ENCODE peak calls at places on chromosomes 6 and 20, in eight cellular contexts. F is naive thymus-derived CD8-positive, alpha-beta T cell; M is BJ; I is NCI-H446 treated with DMSO at 0.1 percent for 48 hours; U is left cardiac atrium; J is NCI-H460; E is uterus; L is iris pigment epithelial cell. O is an unnamed sample.

GRCh38 chr6:135909737-135910387 is 58.4 kb downstream of the PDE7B start:
- DNase-seq in U (peak), F (peak), M (no peak), E (no peak), J (peak), L (peak), I (no peak), O (no peak)

GRCh38 chr20:610130-611046 is at the start of gene TCF15:
- DNase-seq in M (no peak), J (no peak), U (peak), I (peak), E (no peak), L (peak), F (no peak), O (no peak)

GRCh38 chr20:63705232-63706026 is 2.3 kb downstream of the ARFRP1 start:
- DNase-seq in M (no peak), J (no peak), I (no peak), F (no peak), L (no peak), E (no peak), U (no peak), O (no peak)

GRCh38 chr20:62477669-62478450 is 2.1 kb upstream of the GATA5 start:
- DNase-seq in F (no peak), L (no peak), M (no peak), E (no peak), U (no peak), J (no peak), I (no peak), O (no peak)

GRCh38 chr6:38068854-38069253 is 249.3 kb downstream of the ZFAND3 start:
- DNase-seq in L (no peak), U (no peak), E (no peak), F (no peak), I (peak), M (no peak), J (no peak), O (no peak)

GRCh38 chr6:49339096-49339495 is 124.0 kb downstream of the MMUT start:
- DNase-seq in F (no peak), L (no peak), E (no peak), U (no peak), J (no peak), M (no peak), I (no peak), O (no peak)

GRCh38 chr6:13724174-13724573 is 12.5 kb upstream of the RANBP9 start:
- DNase-seq in L (no peak), F (no peak), J (no peak), I (no peak), M (no peak), E (no peak), U (no peak), O (no peak)

GRCh38 chr6:4804095-4804494 is 27.9 kb downstream of the CDYL start:
- DNase-seq in E (no peak), F (no peak), I (no peak), J (no peak), L (peak), M (no peak), U (no peak), O (no peak)

GRCh38 chr6:98695076-98695816 is 139.1 kb upstream of the POU3F2 start:
- DNase-seq in L (no peak), M (no peak), J (no peak), I (peak), U (no peak), E (no peak), F (no peak), O (no peak)

GRCh38 chr6:37994238-37994637 is 174.7 kb downstream of the ZFAND3 start:
- DNase-seq in M (no peak), J (no peak), U (no peak), E (no peak), L (peak), I (no peak), F (no peak), O (no peak)

GRCh38 chr6:109237986-109238329 is 142.7 kb downstream of the CEP57L1 start:
- DNase-seq in L (no peak), J (no peak), I (no peak), U (no peak), M (no peak), F (no peak), E (no peak), O (no peak)

GRCh38 chr6:44226368-44227137 is 3.2 kb downstream of the SLC29A1 start:
- DNase-seq in U (no peak), M (no peak), I (no peak), E (peak), L (no peak), J (no peak), F (no peak), O (no peak)

GRCh38 chr6:70398783-70399730 is 14.3 kb upstream of the FAM135A start:
- DNase-seq in F (no peak), U (no peak), I (no peak), L (peak), J (no peak), E (no peak), M (no peak), O (no peak)

GRCh38 chr6:148650941-148651540 is 95.8 kb upstream of the UST start:
- DNase-seq in J (no peak), E (no peak), F (no peak), I (no peak), L (no peak), U (no peak), M (no peak), O (no peak)

GRCh38 chr6:35209622-35210289 is 4.0 kb upstream of the SCUBE3 start:
- DNase-seq in L (no peak), M (no peak), J (no peak), U (no peak), F (no peak), E (no peak), I (no peak), O (no peak)

GRCh38 chr20:33575302-33575701 is 85.4 kb downstream of the CBFA2T2 start:
- DNase-seq in U (no peak), F (no peak), J (no peak), M (no peak), E (no peak), I (peak), L (no peak), O (no peak)

GRCh38 chr6:16514249-16514648 is 247.0 kb downstream of the ATXN1 start:
- DNase-seq in L (peak), I (no peak), E (no peak), U (no peak), F (no peak), M (no peak), J (peak), O (no peak)

GRCh38 chr6:45718901-45719300 is 296.8 kb downstream of the CLIC5 start:
- DNase-seq in E (no peak), J (no peak), F (no peak), L (no peak), M (no peak), I (no peak), U (no peak), O (no peak)

GRCh38 chr6:139380611-139381010 is 6.2 kb upstream of the CITED2 start:
- DNase-seq in I (no peak), U (no peak), F (no peak), M (no peak), J (no peak), L (no peak), E (no peak), O (no peak)

GRCh38 chr20:1401431-1401907 is 8.6 kb upstream of the FKBP1A start:
- DNase-seq in I (no peak), L (no peak), E (no peak), U (no peak), M (no peak), J (no peak), F (no peak), O (no peak)

GRCh38 chr20:50329981-50330503 is 139.4 kb downstream of the CEBPB start:
- DNase-seq in U (no peak), E (no peak), L (no peak), J (no peak), I (no peak), F (no peak), M (no peak), O (no peak)

GRCh38 chr6:133254552-133255228 is 13.5 kb downstream of the EYA4 start:
- DNase-seq in F (no peak), J (peak), U (no peak), L (peak), E (no peak), I (no peak), M (no peak), O (no peak)

GRCh38 chr20:36613974-36614373 is 8.4 kb downstream of the RAB5IF start:
- DNase-seq in I (no peak), F (no peak), J (no peak), M (no peak), U (no peak), L (no peak), E (no peak), O (no peak)